ENCODE peak calls at places on chromosome 5, in five cellular contexts. T is A673, A is BJ, N is WTC11, V is ovary. J is an unnamed sample.

GRCh38 chr5:119578937-119579336 is 50.4 kb upstream of the FAM170A start:
- DNase-seq in T (peak), A (no peak), N (peak), V (no peak), J (no peak)

GRCh38 chr5:14871084-14871572 is 450 bp downstream of the ANKH start:
- DNase-seq in T (no peak), A (no peak), N (no peak), V (peak), J (peak)

GRCh38 chr5:83509535-83509934 is 38.0 kb downstream of the VCAN start:
- DNase-seq in T (no peak), A (no peak), N (no peak), V (peak), J (no peak)

GRCh38 chr5:8114597-8115266 is 245.8 kb downstream of the MTRR start:
- DNase-seq in T (no peak), A (no peak), N (peak), V (no peak), J (no peak)

GRCh38 chr5:143041972-143042770 is 272.0 kb downstream of the ARHGAP26 start:
- DNase-seq in T (no peak), A (no peak), N (no peak), V (no peak), J (no peak)

GRCh38 chr5:148425808-148426207 is 42.0 kb downstream of the FBXO38 start:
- DNase-seq in T (no peak), A (no peak), N (no peak), V (no peak), J (no peak)

GRCh38 chr5:61000887-61001286 is 55.9 kb downstream of the NDUFAF2 start:
- DNase-seq in T (no peak), A (no peak), N (no peak), V (no peak), J (no peak)

GRCh38 chr5:107631805-107632362 is 38.9 kb downstream of the EFNA5 start:
- DNase-seq in T (no peak), A (no peak), N (no peak), V (no peak), J (no peak)

GRCh38 chr5:174559141-174559540 is 165.2 kb upstream of the MSX2 start:
- DNase-seq in T (no peak), A (no peak), N (no peak), V (no peak), J (no peak)

GRCh38 chr5:34533582-34534236 is 122.4 kb upstream of the RAI14 start:
- DNase-seq in T (no peak), A (no peak), N (no peak), V (no peak), J (no peak)

GRCh38 chr5:74201334-74202081 is 439.0 kb downstream of the ENC1 start:
- DNase-seq in T (peak), A (no peak), N (no peak), V (no peak), J (no peak)

GRCh38 chr5:118220491-118220890 is 767.9 kb downstream of the DTWD2 start:
- DNase-seq in T (no peak), A (peak), N (no peak), V (no peak), J (no peak)

GRCh38 chr5:127442085-127442484 is 75.4 kb upstream of the PRRC1 start:
- DNase-seq in T (peak), A (no peak), N (no peak), V (no peak), J (no peak)

GRCh38 chr5:134420326-134420725 is 8.6 kb upstream of the CDKN2AIPNL start:
- DNase-seq in T (no peak), A (no peak), N (no peak), V (no peak), J (no peak)

GRCh38 chr5:149636861-149637246 is 55.6 kb downstream of the ARHGEF37 start:
- DNase-seq in T (peak), A (no peak), N (peak), V (peak), J (peak)

GRCh38 chr5:137051165-137051564 is 448.0 kb downstream of the SPOCK1 start:
- DNase-seq in T (no peak), A (no peak), N (no peak), V (no peak), J (no peak)

GRCh38 chr5:18563853-18564252 is 929.6 kb downstream of the TAF11L14 start:
- DNase-seq in T (no peak), A (no peak), N (no peak), V (no peak), J (no peak)

GRCh38 chr5:159663986-159664385 is 252.3 kb upstream of the ADRA1B start:
- DNase-seq in T (no peak), A (no peak), N (no peak), V (no peak), J (no peak)

GRCh38 chr5:84825616-84826015 is 440.9 kb upstream of the EDIL3 start:
- DNase-seq in T (no peak), A (no peak), N (no peak), V (no peak), J (no peak)

GRCh38 chr5:62477801-62478200 is 65.2 kb downstream of the IPO11 start:
- DNase-seq in T (no peak), A (no peak), N (no peak), V (no peak), J (no peak)

GRCh38 chr5:72255237-72255636 is 64.8 kb downstream of the MRPS27 start:
- DNase-seq in T (no peak), A (no peak), N (no peak), V (no peak), J (no peak)

GRCh38 chr5:103114440-103114839 is 5.5 kb downstream of the GIN1 start:
- DNase-seq in T (no peak), A (no peak), N (no peak), V (no peak), J (no peak)

GRCh38 chr5:78561261-78561660 is 87.3 kb downstream of the LHFPL2 start:
- DNase-seq in T (no peak), A (no peak), N (no peak), V (no peak), J (no peak)

GRCh38 chr5:180820788-180821321 is 18.2 kb upstream of the MGAT1 start:
- DNase-seq in T (no peak), A (no peak), N (no peak), V (no peak), J (no peak)

GRCh38 chr5:26569241-26569928 is 469.0 kb downstream of the CDH9 start:
- DNase-seq in T (no peak), A (no peak), N (no peak), V (no peak), J (no peak)

GRCh38 chr5:158978061-158978745 is 121.5 kb downstream of the EBF1 start:
- DNase-seq in T (no peak), A (peak), N (no peak), V (no peak), J (no peak)

GRCh38 chr5:14525397-14525796 is 56.2 kb upstream of the OTULINL start:
- DNase-seq in T (no peak), A (no peak), N (no peak), V (no peak), J (no peak)

GRCh38 chr5:42628821-42629220 is 127.8 kb upstream of the CCDC152 start:
- DNase-seq in T (no peak), A (no peak), N (no peak), V (no peak), J (no peak)

GRCh38 chr5:7753596-7753995 is 97.3 kb downstream of the CFAP90 start:
- DNase-seq in T (no peak), A (no peak), N (no peak), V (no peak), J (no peak)

GRCh38 chr5:76819851-76820280 is 1.0 kb downstream of the F2RL1 start:
- DNase-seq in T (no peak), A (no peak), N (peak), V (no peak), J (no peak)

GRCh38 chr5:40089269-40089668 is 590.4 kb upstream of the PTGER4 start:
- DNase-seq in T (peak), A (no peak), N (no peak), V (no peak), J (no peak)

GRCh38 chr5:95963650-95964410 is 2.2 kb upstream of the ELL2 start:
- DNase-seq in T (peak), A (no peak), N (no peak), V (no peak), J (no peak)

GRCh38 chr5:54090495-54091084 is 219.8 kb downstream of the ARL15 start:
- DNase-seq in T (peak), A (peak), N (no peak), V (no peak), J (no peak)
- TF ChIP-seq CTCF in T (peak), A (peak), N (no peak), V (no peak), J (no peak)

GRCh38 chr5:168365581-168366081 is 74.2 kb downstream of the WWC1 start:
- DNase-seq in T (no peak), A (no peak), N (peak), V (no peak), J (no peak)
- TF ChIP-seq CTCF in T (no peak), A (peak), N (no peak), V (no peak), J (no peak)

GRCh38 chr5:151900876-151901275 is 23.8 kb downstream of the GLRA1 start:
- DNase-seq in T (no peak), A (no peak), N (no peak), V (no peak), J (no peak)
- TF ChIP-seq CTCF in T (no peak), A (no peak), N (no peak), V (no peak), J (no peak)

DNA sequence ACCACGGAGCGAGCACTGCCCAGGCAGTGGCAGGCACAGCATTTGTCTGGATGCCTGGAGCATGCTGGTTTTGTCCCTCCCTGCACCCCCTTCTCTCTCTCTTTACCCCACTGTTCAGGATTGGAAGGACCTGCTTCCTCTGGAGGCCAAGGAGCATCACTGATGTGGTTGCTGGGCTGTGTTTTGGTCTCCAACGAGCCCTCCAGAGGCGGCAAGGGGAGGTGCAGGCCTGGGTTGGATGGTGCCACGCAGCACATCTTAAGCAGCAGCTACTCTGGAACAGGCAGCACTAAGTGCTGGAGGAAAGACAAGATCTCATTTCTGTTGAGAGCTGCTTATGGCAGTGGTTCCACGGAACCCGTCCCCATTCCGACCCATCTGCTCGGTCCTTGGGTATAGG is 139.6 kb downstream of the CMYA5 start:
- DNase-seq in T (peak), A (no peak), N (peak), V (no peak), J (no peak)
- TF ChIP-seq CTCF in T (peak), A (peak), N (peak), V (no peak), J (no peak)

GRCh38 chr5:135553688-135554462 is 18.1 kb upstream of the NEUROG1 start:
- DNase-seq in T (peak), A (no peak), N (peak), V (no peak), J (no peak)
- TF ChIP-seq CTCF in T (peak), A (peak), N (no peak), V (no peak), J (no peak)

GRCh38 chr5:13034048-13034447 is 910.4 kb downstream of the DNAH5 start:
- DNase-seq in T (no peak), A (no peak), N (no peak), V (no peak), J (no peak)

GRCh38 chr5:13027886-13028285 is 916.6 kb downstream of the DNAH5 start:
- DNase-seq in T (no peak), A (no peak), N (no peak), V (no peak), J (no peak)

DNA sequence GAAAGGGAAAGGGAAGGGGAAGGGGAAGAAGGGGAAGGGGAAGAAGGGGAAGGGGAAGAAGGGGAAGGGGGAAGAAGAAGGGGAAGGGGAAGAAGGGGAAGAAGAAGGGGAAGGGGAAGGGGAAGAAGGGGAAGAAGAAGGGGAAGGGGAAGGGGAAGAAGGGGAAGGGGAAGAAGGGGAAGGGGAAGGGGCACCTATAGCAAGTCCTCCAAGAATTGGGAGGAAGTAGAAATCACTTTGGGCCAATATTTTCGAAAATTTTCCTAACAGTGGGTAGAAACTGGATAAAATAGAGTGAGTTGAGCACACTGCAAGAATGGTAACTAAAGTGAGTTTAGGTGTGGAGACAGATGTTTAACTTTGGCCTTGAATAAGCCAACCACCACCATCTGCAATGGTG is 915.3 kb downstream of the DNAH5 start:
- DNase-seq in T (no peak), A (no peak), N (no peak), V (no peak), J (no peak)
- TF ChIP-seq CTCF in T (no peak), A (no peak), N (no peak), V (no peak), J (no peak)

GRCh38 chr5:177226882-177227281 is 76.6 kb downstream of the RAB24 start:
- DNase-seq in T (no peak), A (no peak), N (no peak), V (no peak), J (no peak)

GRCh38 chr5:177230660-177231059 is 72.9 kb downstream of the RAB24 start:
- DNase-seq in T (no peak), A (no peak), N (no peak), V (no peak), J (no peak)

GRCh38 chr5:177231479-177232250 is 71.9 kb downstream of the RAB24 start:
- DNase-seq in T (no peak), A (no peak), N (no peak), V (no peak), J (no peak)

GRCh38 chr5:177225798-177226197 is 77.7 kb downstream of the RAB24 start:
- DNase-seq in T (no peak), A (no peak), N (no peak), V (no peak), J (no peak)

GRCh38 chr5:177228751-177229150 is 74.8 kb downstream of the RAB24 start:
- DNase-seq in T (no peak), A (no peak), N (no peak), V (no peak), J (no peak)
- TF ChIP-seq CTCF in T (no peak), A (no peak), N (no peak), V (no peak), J (no peak)

J was measured in CD4-positive, alpha-beta T cell.